ENCODE peak calls at places on chromosomes 2 and 18, in eight cellular contexts. K is neural crest cell; Y is cardiac fibroblast; T is CD4-positive, alpha-beta T cell; Z is epithelial cell of proximal tubule; I is hepatocyte; L is IMR-90; E is upper lobe of right lung. S is an unnamed sample.

GRCh38 chr2:231622963-231623362 is 30.3 kb downstream of the TEX44 start:
- DNase-seq in I (no peak), Z (no peak), T (no peak), L (no peak), Y (no peak), K (no peak), E (no peak), S (no peak)

GRCh38 chr2:111161971-111162370 is 41.3 kb downstream of the BCL2L11 start:
- DNase-seq in E (no peak), I (no peak), Y (no peak), Z (no peak), T (no peak), K (no peak), L (no peak), S (no peak)

GRCh38 chr2:176018708-176019107 is 16.6 kb upstream of the LNPK start:
- DNase-seq in Z (no peak), I (no peak), Y (peak), L (no peak), E (no peak), K (no peak), T (no peak), S (no peak)

GRCh38 chr2:149158957-149159356 is 120.5 kb downstream of the LYPD6B start:
- DNase-seq in Y (no peak), L (no peak), I (no peak), K (no peak), E (no peak), T (no peak), Z (no peak), S (no peak)

GRCh38 chr2:237073552-237073951 is 12.1 kb upstream of the COPS8 start:
- DNase-seq in I (peak), L (peak), Y (peak), Z (no peak), K (no peak), E (no peak), T (no peak), S (no peak)

GRCh38 chr18:23743733-23744333 is 54.6 kb downstream of the LAMA3 start:
- DNase-seq in L (no peak), Y (no peak), K (no peak), I (no peak), Z (no peak), T (no peak), E (no peak), S (no peak)

GRCh38 chr2:234491281-234491680 is 5.6 kb downstream of the ARL4C start:
- DNase-seq in K (no peak), Z (no peak), I (no peak), T (no peak), E (no peak), L (no peak), Y (no peak), S (no peak)

GRCh38 chr2:25361261-25362048 is 19.7 kb upstream of the DNMT3A start:
- DNase-seq in I (no peak), K (no peak), T (no peak), Z (no peak), Y (no peak), L (no peak), E (no peak), S (peak)

GRCh38 chr2:183244300-183244849 is 120.1 kb downstream of the NUP35 start:
- DNase-seq in Z (no peak), E (no peak), Y (no peak), T (no peak), L (no peak), I (no peak), K (no peak), S (no peak)

GRCh38 chr2:30631051-30631671 is 176.1 kb downstream of the CAPN13 start:
- DNase-seq in I (no peak), Z (no peak), K (no peak), L (peak), T (no peak), Y (peak), E (no peak), S (no peak)

GRCh38 chr2:151280276-151280675 is 9.2 kb downstream of the NMI start:
- DNase-seq in K (no peak), Z (no peak), I (no peak), L (peak), T (no peak), E (no peak), Y (peak), S (no peak)

GRCh38 chr2:206084870-206085741 is 868 bp downstream of the INO80D start:
- DNase-seq in I (peak), L (no peak), E (peak), Z (no peak), K (peak), Y (peak), T (peak), S (no peak)

GRCh38 chr18:59057969-59058368 is 81.7 kb upstream of the SEC11C start:
- DNase-seq in Y (peak), L (peak), E (no peak), Z (no peak), I (no peak), K (no peak), T (no peak), S (no peak)

GRCh38 chr18:8798996-8799395 is 93.6 kb downstream of the MTCL1 start:
- DNase-seq in T (no peak), L (no peak), Y (no peak), Z (no peak), E (no peak), I (no peak), K (no peak), S (no peak)

GRCh38 chr18:13660510-13660909 is 65.8 kb downstream of the FAM210A start:
- DNase-seq in Z (no peak), T (no peak), L (no peak), E (no peak), Y (peak), K (no peak), I (no peak), S (no peak)

GRCh38 chr2:146579154-146579930 is 1265.5 kb upstream of the ACVR2A start:
- DNase-seq in E (no peak), K (no peak), I (no peak), L (peak), Z (no peak), Y (peak), T (no peak), S (no peak)

GRCh38 chr2:200411831-200412230 is 98.0 kb downstream of the KCTD18 start:
- DNase-seq in K (no peak), L (peak), Z (no peak), Y (peak), I (no peak), E (no peak), T (no peak), S (no peak)

GRCh38 chr2:1990724-1991123 is 246.4 kb upstream of the PXDN start:
- DNase-seq in E (no peak), Z (peak), L (no peak), I (no peak), Y (no peak), T (no peak), K (no peak), S (no peak)

GRCh38 chr2:47488870-47489584 is 86.1 kb downstream of the MSH2 start:
- DNase-seq in Z (peak), T (no peak), I (no peak), Y (peak), K (no peak), L (peak), E (no peak), S (no peak)

GRCh38 chr18:69674292-69674877 is 273.3 kb downstream of the CD226 start:
- DNase-seq in L (peak), I (no peak), T (no peak), Z (no peak), Y (no peak), E (no peak), K (no peak), S (no peak)

GRCh38 chr18:26813043-26813442 is 52.5 kb downstream of the AQP4 start:
- DNase-seq in I (peak), L (no peak), Z (peak), E (no peak), K (no peak), T (no peak), Y (peak), S (no peak)

GRCh38 chr18:79902640-79903039 is 48.8 kb downstream of the SLC66A2 start:
- DNase-seq in K (no peak), E (peak), Z (no peak), L (no peak), I (no peak), Y (no peak), T (no peak), S (no peak)

GRCh38 chr2:143936758-143937562 is 583.0 kb downstream of the ZEB2 start:
- DNase-seq in Z (no peak), L (peak), K (peak), I (peak), Y (peak), T (no peak), E (peak), S (no peak)

GRCh38 chr2:178865121-178865520 is 57.9 kb upstream of the TTN start:
- DNase-seq in Y (no peak), K (no peak), T (no peak), Z (no peak), I (no peak), L (no peak), E (no peak), S (no peak)

GRCh38 chr2:5673148-5673860 is 18.9 kb upstream of the SOX11 start:
- DNase-seq in Z (no peak), E (no peak), K (peak), T (no peak), I (peak), Y (no peak), L (no peak), S (no peak)

GRCh38 chr18:28208712-28209265 is 31.9 kb upstream of the CDH2 start:
- DNase-seq in Z (no peak), T (no peak), L (no peak), Y (no peak), E (no peak), I (no peak), K (no peak), S (no peak)

GRCh38 chr2:229910832-229911412 is 10.9 kb downstream of the TRIP12 start:
- DNase-seq in I (peak), Y (peak), E (no peak), T (no peak), L (no peak), Z (no peak), K (no peak), S (no peak)
- TF ChIP-seq CTCF in I (peak), Y (no peak), E (peak), T (peak), L (peak), Z (peak), K (peak), S (peak)

GRCh38 chr2:73291461-73292315 is 1.7 kb downstream of the EGR4 start:
- DNase-seq in T (no peak), I (no peak), Y (no peak), L (no peak), Z (no peak), K (no peak), E (no peak), S (peak)
- TF ChIP-seq CTCF in T (no peak), I (no peak), Y (peak), L (no peak), Z (peak), K (peak), E (no peak), S (peak)

GRCh38 chr2:201881731-201882130 is 75.4 kb downstream of the CDK15 start:
- DNase-seq in T (no peak), E (no peak), K (no peak), I (no peak), Y (no peak), Z (no peak), L (peak), S (no peak)
- TF ChIP-seq CTCF in T (no peak), E (no peak), K (no peak), I (no peak), Y (no peak), Z (no peak), L (no peak), S (no peak)

GRCh38 chr2:50535971-50536759 is 495.8 kb downstream of the NRXN1 start:
- DNase-seq in E (no peak), T (no peak), K (peak), Y (peak), Z (no peak), L (peak), I (peak), S (no peak)
- TF ChIP-seq CTCF in E (no peak), T (no peak), K (peak), Y (peak), Z (peak), L (peak), I (peak), S (peak)

DNA sequence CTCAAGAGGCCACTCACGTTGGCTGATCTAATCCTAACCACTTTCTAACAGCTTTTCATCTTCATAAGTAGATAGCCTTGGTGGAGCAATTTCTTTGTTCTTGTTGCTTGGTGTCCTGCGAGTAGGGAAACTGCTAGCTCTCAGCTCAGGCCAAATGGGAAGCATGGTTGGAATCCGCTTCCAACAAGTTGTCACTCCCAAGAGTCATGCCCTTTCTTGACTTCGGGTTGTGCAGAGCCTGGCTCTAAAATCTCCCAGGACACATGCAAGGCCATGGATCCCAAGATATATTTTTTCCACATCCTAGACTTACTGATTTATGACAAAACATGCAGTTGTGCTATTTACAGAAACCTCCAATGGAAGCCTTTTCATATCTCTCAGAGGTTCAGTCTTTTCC is 7.3 kb upstream of the MATN3 start:
- DNase-seq in Z (no peak), T (no peak), K (no peak), E (no peak), Y (no peak), L (no peak), I (no peak), S (no peak)
- TF ChIP-seq CTCF in Z (no peak), T (no peak), K (no peak), E (no peak), Y (no peak), L (no peak), I (no peak), S (no peak)

DNA sequence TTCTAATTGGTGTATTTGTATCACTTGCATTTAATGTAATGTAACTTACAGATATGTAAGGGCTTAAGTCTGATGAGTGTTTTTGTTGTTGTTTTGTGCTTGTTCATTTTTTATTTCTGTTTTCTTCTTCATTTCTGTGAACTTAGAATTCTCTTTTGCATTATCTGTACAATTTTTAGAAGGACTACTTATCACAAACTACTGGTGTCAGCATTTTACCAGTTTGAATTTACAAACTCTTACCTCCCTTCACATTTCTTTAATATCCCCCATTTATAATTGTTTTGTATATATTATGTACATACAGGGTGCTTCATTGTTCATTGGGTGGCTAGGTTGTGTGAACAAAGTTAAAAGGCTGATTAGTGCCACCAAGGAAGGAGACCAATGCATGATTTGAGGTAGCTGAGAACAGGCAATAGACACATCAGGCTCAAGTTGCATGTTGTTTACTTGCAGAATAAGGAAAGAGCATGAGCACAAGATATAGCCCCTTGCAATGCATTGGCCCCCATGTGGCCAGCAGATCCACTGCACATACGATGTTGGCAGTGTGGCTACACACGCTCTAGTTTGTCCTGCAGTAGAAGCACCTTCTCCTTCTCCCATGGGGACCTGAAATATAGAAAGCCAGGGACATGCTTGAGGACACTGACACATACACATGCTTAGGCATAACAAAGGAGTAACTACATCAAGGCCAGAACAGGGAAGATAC is 198.2 kb downstream of the CD8B2 start:
- DNase-seq in K (no peak), E (no peak), Z (no peak), I (no peak), T (no peak), Y (no peak), L (no peak), S (no peak)
- TF ChIP-seq CTCF in K (peak), E (no peak), Z (no peak), I (no peak), T (no peak), Y (no peak), L (no peak), S (no peak)

S was measured in chondrocyte.